ENCODE peak calls at places on chromosomes 16 and 17, in four cellular contexts. P is tibial artery, X is neural progenitor cell, W is lung. H is an unnamed sample.
A peak's percentile ranks its signal among the peaks of the same experiment; 100 is the strongest.

GRCh38 chr16:85291302-85292148 is 179.3 kb upstream of the CIBAR2 start:
- DNase-seq in P (no peak), X (peak; percentile 68), W (peak; percentile 39), H (no peak)

GRCh38 chr16:54928421-54929089 is 2.1 kb upstream of the IRX5 start:
- DNase-seq in P (peak; percentile 87), X (peak; percentile 55), W (peak; percentile 75), H (peak; percentile 38)

GRCh38 chr16:68786685-68787418 is 49.8 kb downstream of the CDH1 start:
- DNase-seq in P (no peak), X (no peak), W (no peak), H (no peak)

GRCh38 chr16:87185313-87185712 is 131.9 kb downstream of the C16orf95 start:
- DNase-seq in P (no peak), X (peak; percentile 37), W (no peak), H (no peak)

GRCh38 chr16:4293822-4294457 is 21.1 kb upstream of the TFAP4 start:
- DNase-seq in P (peak; percentile 86), X (peak; percentile 88), W (peak; percentile 50), H (no peak)

GRCh38 chr16:89383095-89384003 is 107.0 kb downstream of the ANKRD11 start:
- DNase-seq in P (no peak), X (peak; percentile 48), W (peak; percentile 62), H (no peak)

GRCh38 chr16:77961811-77962210 is 60.5 kb upstream of the CLEC3A start:
- DNase-seq in P (no peak), X (no peak), W (no peak), H (no peak)

GRCh38 chr17:3986939-3987335 is 22.7 kb upstream of the ATP2A3 start:
- DNase-seq in P (no peak), X (no peak), W (no peak), H (no peak)

GRCh38 chr17:4405699-4406098 is 28.0 kb upstream of the SPNS3 start:
- DNase-seq in P (no peak), X (no peak), W (no peak), H (no peak)

GRCh38 chr16:68252383-68252782 is 7.2 kb downstream of the PLA2G15 start:
- DNase-seq in P (no peak), X (no peak), W (no peak), H (no peak)

GRCh38 chr17:391850-392249 is 39.2 kb upstream of the RPH3AL start:
- DNase-seq in P (no peak), X (no peak), W (no peak), H (no peak)

GRCh38 chr16:84610385-84610784 is 7.5 kb downstream of the COTL1 start:
- DNase-seq in P (no peak), X (no peak), W (no peak), H (no peak)

GRCh38 chr17:8188408-8188839 is 1.6 kb downstream of the BORCS6 start:
- DNase-seq in P (peak; percentile 70), X (no peak), W (no peak), H (no peak)

GRCh38 chr16:8892101-8892575 is 10.0 kb downstream of the LITAFD start:
- DNase-seq in P (peak; percentile 65), X (no peak), W (no peak), H (peak; percentile 72)

GRCh38 chr16:8894736-8895334 is 12.7 kb downstream of the LITAFD start:
- DNase-seq in P (peak; percentile 55), X (no peak), W (no peak), H (no peak)

GRCh38 chr16:8890549-8890921 is 8.4 kb downstream of the LITAFD start:
- DNase-seq in P (no peak), X (no peak), W (no peak), H (no peak)

GRCh38 chr16:8893976-8894690 is 12.0 kb downstream of the LITAFD start:
- DNase-seq in P (peak; percentile 63), X (no peak), W (no peak), H (no peak)

DNA sequence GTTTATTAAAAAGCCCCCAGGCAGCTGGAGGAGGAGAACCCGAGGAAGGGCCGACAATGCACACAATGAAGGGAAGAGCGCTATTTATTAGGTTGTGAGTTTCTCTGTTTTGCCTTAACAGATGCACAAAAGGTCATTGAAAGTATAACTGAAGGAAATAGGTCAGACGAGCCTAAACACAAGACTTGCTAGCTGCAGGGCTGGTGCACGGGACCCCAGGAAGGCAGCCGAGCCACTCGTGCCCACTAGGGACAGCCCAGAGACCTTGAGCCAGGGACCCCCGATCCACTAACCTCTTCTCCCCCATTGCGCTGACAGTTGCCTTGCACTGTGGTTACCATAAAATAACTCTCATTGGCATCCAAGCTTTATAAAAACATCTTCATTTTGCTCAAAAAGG is 11.3 kb downstream of the LITAFD start:
- DNase-seq in P (no peak), X (no peak), W (no peak), H (no peak)
- H3K36me3 ChIP-seq in P (peaks cover 95% of the 10 kb centered on the region), X (peaks cover 9% of the 10 kb centered on the region), W (peaks cover 35% of the 10 kb centered on the region), H (peaks cover 48% of the 10 kb centered on the region)

DNA sequence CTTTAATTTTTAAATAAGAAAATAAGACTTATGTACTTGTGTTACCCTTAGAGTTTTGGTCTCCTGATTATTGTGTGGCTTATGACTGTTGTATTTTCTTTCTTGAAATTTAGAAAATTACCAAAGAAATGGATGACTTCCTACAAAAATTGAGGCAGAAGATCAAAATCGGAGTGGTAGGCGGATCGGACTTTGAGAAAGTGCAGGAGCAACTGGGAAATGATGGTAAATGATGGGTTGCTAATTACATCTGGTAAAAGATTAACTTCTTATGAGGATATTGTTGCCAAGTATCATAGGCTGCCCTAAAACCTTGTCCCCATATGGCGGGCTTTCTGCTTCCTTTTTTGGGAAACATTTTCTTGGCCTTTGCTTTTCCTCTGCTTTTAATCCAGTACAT is 4.0 kb downstream of the PMM2 start:
- DNase-seq in P (no peak), X (no peak), W (no peak), H (no peak)
- H3K36me3 ChIP-seq in P (peaks cover 49% of the 10 kb centered on the region), X (no peaks in the 10 kb centered on the region), W (peaks cover 29% of the 10 kb centered on the region), H (peaks cover 16% of the 10 kb centered on the region)

DNA sequence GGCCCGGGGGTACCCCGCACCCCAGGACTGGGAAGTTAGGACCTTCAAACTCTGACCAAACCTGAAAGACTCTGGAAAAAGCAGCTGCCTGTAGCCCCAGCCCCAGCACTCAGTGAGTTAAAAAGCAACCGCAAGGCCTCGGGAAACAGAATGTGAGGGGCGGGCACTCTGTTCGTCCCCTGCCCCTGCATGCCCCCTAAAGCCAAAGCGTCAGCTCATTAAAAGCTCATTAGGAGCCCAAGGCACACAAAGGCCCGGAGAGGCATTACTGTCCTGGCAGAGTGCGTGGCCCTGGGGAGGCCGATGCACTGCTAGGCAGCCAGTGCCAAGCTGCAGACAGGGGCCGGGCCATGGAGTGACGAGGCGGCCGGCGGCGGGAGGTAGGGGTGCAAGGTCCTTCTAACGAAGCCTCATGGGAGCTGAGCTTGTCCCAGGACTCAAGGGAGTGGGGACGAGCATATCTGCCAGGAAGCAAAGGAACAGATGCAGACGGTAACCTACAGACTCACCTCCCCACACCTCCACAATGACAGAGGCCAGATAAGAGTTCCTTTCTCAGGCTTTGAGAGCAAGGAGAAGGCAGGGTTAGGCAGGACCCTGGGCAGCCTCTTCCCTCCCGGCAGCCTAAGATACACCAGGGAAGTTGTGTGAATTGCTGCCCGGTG is 116.8 kb downstream of the ENGASE start:
- DNase-seq in P (no peak), X (peak; percentile 78), W (no peak), H (no peak)
- H3K36me3 ChIP-seq in P (no peaks in the 10 kb centered on the region), X (no peaks in the 10 kb centered on the region), W (no peaks in the 10 kb centered on the region), H (no peaks in the 10 kb centered on the region)

GRCh38 chr16:65717006-65717720 is 595.3 kb upstream of the CDH11 start:
- DNase-seq in P (no peak), X (no peak), W (no peak), H (no peak)
- H3K36me3 ChIP-seq in P (no peaks in the 10 kb centered on the region), X (no peaks in the 10 kb centered on the region), W (no peaks in the 10 kb centered on the region), H (no peaks in the 10 kb centered on the region)

DNA sequence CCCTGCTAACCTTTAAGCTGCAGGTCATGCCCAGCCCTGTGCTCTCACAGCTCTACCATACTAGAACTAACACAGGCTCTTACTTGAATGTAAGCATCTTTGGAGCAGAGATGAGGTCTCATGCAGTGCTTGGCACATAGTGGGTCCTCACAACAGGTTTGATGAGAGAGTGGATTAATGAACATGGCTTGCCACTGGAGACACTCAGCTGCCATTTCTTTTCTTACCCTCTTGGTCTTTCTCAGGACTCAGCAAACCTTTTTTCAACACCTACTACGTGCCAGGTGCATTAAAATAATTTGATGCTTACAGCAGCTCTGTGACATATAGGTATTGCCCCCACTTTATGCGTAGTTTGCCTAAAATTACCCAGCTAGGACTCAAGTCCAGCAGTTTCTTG is 133.2 kb downstream of the MSI2 start:
- DNase-seq in P (no peak), X (no peak), W (no peak), H (no peak)
- H3K36me3 ChIP-seq in P (no peaks in the 10 kb centered on the region), X (no peaks in the 10 kb centered on the region), W (no peaks in the 10 kb centered on the region), H (no peaks in the 10 kb centered on the region)

GRCh38 chr17:82642022-82642421 is 6.2 kb downstream of the WDR45B start:
- DNase-seq in P (no peak), X (no peak), W (no peak), H (no peak)

GRCh38 chr17:82639628-82640027 is 8.6 kb downstream of the WDR45B start:
- DNase-seq in P (no peak), X (no peak), W (no peak), H (no peak)

GRCh38 chr17:82636626-82637598 is 11.3 kb downstream of the WDR45B start:
- DNase-seq in P (no peak), X (no peak), W (no peak), H (no peak)

GRCh38 chr17:82640046-82640445 is 8.2 kb downstream of the WDR45B start:
- DNase-seq in P (no peak), X (no peak), W (no peak), H (no peak)

GRCh38 chr17:82638183-82638773 is 10.0 kb downstream of the WDR45B start:
- DNase-seq in P (no peak), X (no peak), W (no peak), H (no peak)
- H3K36me3 ChIP-seq in P (peaks cover 58% of the 10 kb centered on the region), X (no peaks in the 10 kb centered on the region), W (no peaks in the 10 kb centered on the region), H (peaks cover 20% of the 10 kb centered on the region)

GRCh38 chr17:38960402-38960801 is 6.8 kb downstream of the FBXO47 start:
- DNase-seq in P (no peak), X (no peak), W (no peak), H (no peak)

GRCh38 chr17:38959508-38959907 is 7.7 kb downstream of the FBXO47 start:
- DNase-seq in P (no peak), X (no peak), W (no peak), H (no peak)

GRCh38 chr17:38958326-38958725 is 8.9 kb downstream of the FBXO47 start:
- DNase-seq in P (no peak), X (no peak), W (no peak), H (no peak)

DNA sequence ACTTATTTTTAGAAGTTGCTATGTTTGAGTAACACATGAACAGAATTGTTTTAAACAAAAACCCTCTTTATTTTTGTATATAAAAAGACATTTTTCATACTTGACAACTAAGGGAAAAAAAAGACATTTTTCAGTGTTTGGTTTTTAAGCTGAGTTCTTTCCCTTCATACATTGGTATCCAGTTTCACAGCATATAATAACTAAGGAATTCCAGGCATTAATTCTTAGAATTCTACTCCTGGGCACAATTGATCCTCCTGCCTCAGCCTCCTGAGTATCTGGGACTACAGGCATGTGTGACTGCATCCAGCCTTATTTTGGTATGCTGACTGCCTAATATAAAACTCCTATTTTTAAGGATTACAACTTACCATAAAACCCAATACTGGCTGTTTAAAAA is 8.4 kb downstream of the FBXO47 start:
- DNase-seq in P (no peak), X (no peak), W (no peak), H (no peak)
- H3K36me3 ChIP-seq in P (no peaks in the 10 kb centered on the region), X (no peaks in the 10 kb centered on the region), W (no peaks in the 10 kb centered on the region), H (no peaks in the 10 kb centered on the region)

DNA sequence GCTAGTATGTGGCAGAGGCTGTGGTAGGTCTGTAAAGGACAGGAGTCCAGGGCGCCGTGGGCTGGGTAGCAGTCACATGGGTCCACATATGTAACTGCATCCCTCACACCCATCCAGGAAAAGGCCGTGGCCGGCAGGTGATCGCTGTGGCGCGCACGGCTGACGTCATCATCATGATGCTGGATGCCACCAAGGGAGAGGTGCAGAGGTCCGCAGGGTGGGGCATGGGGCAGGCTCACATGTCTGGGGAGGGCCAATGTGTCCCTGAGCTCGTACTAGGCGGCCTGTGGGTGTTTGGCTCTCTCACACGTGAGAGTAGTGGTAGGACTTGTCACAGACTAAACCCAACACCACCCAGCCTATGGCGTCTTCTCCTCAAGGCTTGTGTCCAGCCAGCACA is 9.0 kb upstream of the MYO15A start:
- DNase-seq in P (no peak), X (no peak), W (no peak), H (no peak)
- H3K36me3 ChIP-seq in P (peaks cover 97% of the 10 kb centered on the region), X (no peaks in the 10 kb centered on the region), W (peaks cover 7% of the 10 kb centered on the region), H (peaks cover 37% of the 10 kb centered on the region)